ENCODE peak calls at places on chromosomes 13 and 19, in ten cellular contexts. I, W, V, L, P, A, R, T, K and G are unnamed samples.

GRCh38 chr13:66513728-66514127 is 716.4 kb downstream of the PCDH9 start:
- DNase-seq in I (peak; percentile 12), W (no peak), V (no peak), L (no peak), P (no peak), A (peak; percentile 24), R (no peak), T (no peak), K (no peak), G (no peak)

GRCh38 chr13:28412981-28413380 is 81.9 kb downstream of the FLT1 start:
- DNase-seq in I (no peak), W (no peak), V (no peak), L (no peak), P (no peak), A (no peak), R (no peak), T (no peak), K (no peak), G (no peak)

GRCh38 chr13:66943530-66943929 is 286.6 kb downstream of the PCDH9 start:
- DNase-seq in I (no peak), W (no peak), V (no peak), L (no peak), P (no peak), A (no peak), R (no peak), T (no peak), K (no peak), G (no peak)

GRCh38 chr19:5035817-5036732 is 67.2 kb downstream of the KDM4B start:
- DNase-seq in I (no peak), W (no peak), V (no peak), L (no peak), P (no peak), A (no peak), R (no peak), T (no peak), K (no peak), G (no peak)

GRCh38 chr13:99432637-99433542 is 68.4 kb upstream of the TM9SF2 start:
- DNase-seq in I (peak; percentile 83), W (peak; percentile 69), V (peak; percentile 82), L (peak; percentile 94), P (peak; percentile 49), A (peak; percentile 84), R (peak; percentile 47), T (peak; percentile 82), K (peak; percentile 77), G (no peak)

GRCh38 chr13:112711528-112712265 is 21.9 kb downstream of the ATP11A start:
- DNase-seq in I (peak; percentile 96), W (peak; percentile 76), V (peak; percentile 97), L (peak; percentile 94), P (peak; percentile 95), A (peak; percentile 88), R (peak; percentile 52), T (no peak), K (peak; percentile 25), G (no peak)

GRCh38 chr13:101019126-101019525 is 344.5 kb upstream of the TMTC4 start:
- DNase-seq in I (peak; percentile 15), W (no peak), V (peak; percentile 32), L (no peak), P (no peak), A (no peak), R (no peak), T (no peak), K (no peak), G (no peak)

GRCh38 chr19:50555033-50555432 is 13.2 kb downstream of the LRRC4B start:
- DNase-seq in I (no peak), W (no peak), V (no peak), L (no peak), P (no peak), A (no peak), R (no peak), T (no peak), K (no peak), G (no peak)

GRCh38 chr19:34996978-34997640 is 3.0 kb upstream of the GRAMD1A start:
- DNase-seq in I (no peak), W (no peak), V (no peak), L (peak; percentile 24), P (no peak), A (no peak), R (no peak), T (no peak), K (peak; percentile 23), G (no peak)

GRCh38 chr13:24680258-24680920 is at the start of gene ATP12A:
- DNase-seq in I (no peak), W (peak; percentile 46), V (peak; percentile 45), L (no peak), P (peak; percentile 40), A (no peak), R (no peak), T (peak; percentile 31), K (no peak), G (peak; percentile 68)

GRCh38 chr13:40813662-40814454 is 24.4 kb downstream of the SLC25A15 start:
- DNase-seq in I (peak; percentile 38), W (no peak), V (peak; percentile 40), L (no peak), P (peak; percentile 35), A (peak; percentile 16), R (no peak), T (no peak), K (peak; percentile 63), G (no peak)

GRCh38 chr13:73898276-73898675 is 235.9 kb downstream of the KLF12 start:
- DNase-seq in I (peak; percentile 71), W (no peak), V (no peak), L (no peak), P (no peak), A (no peak), R (no peak), T (no peak), K (no peak), G (no peak)

GRCh38 chr19:45478454-45479238 is 10.8 kb downstream of the FOSB start:
- DNase-seq in I (peak; percentile 92), W (no peak), V (peak; percentile 98), L (peak; percentile 94), P (peak; percentile 90), A (peak; percentile 92), R (peak; percentile 90), T (peak; percentile 82), K (peak; percentile 89), G (peak; percentile 93)

GRCh38 chr19:3570619-3571018 is 2.1 kb upstream of the HMG20B start:
- DNase-seq in I (no peak), W (no peak), V (no peak), L (no peak), P (no peak), A (no peak), R (no peak), T (no peak), K (no peak), G (no peak)

GRCh38 chr19:1655131-1655981 is 2.9 kb upstream of the TCF3 start:
- DNase-seq in I (peak; percentile 12), W (no peak), V (no peak), L (no peak), P (peak; percentile 5), A (no peak), R (no peak), T (no peak), K (peak; percentile 91), G (no peak)

GRCh38 chr13:114230117-114230516 is 4.6 kb upstream of the CDC16 start:
- DNase-seq in I (no peak), W (no peak), V (no peak), L (no peak), P (peak; percentile 63), A (no peak), R (no peak), T (no peak), K (peak; percentile 85), G (no peak)

GRCh38 chr13:106155411-106155810 is 380.1 kb downstream of the EFNB2 start:
- DNase-seq in I (peak; percentile 76), W (no peak), V (peak; percentile 21), L (no peak), P (no peak), A (no peak), R (no peak), T (no peak), K (no peak), G (no peak)

GRCh38 chr13:114101831-114102520 is 30.4 kb downstream of the RASA3 start:
- DNase-seq in I (no peak), W (no peak), V (no peak), L (peak; percentile 62), P (no peak), A (no peak), R (no peak), T (no peak), K (no peak), G (no peak)

GRCh38 chr13:51637852-51638496 is 53.7 kb downstream of the WDFY2 start:
- DNase-seq in I (no peak), W (no peak), V (peak; percentile 67), L (no peak), P (no peak), A (no peak), R (no peak), T (no peak), K (no peak), G (no peak)

GRCh38 chr13:106534844-106535551 is 464 bp downstream of the EFNB2 start:
- DNase-seq in I (peak; percentile 34), W (peak; percentile 55), V (peak; percentile 27), L (peak; percentile 86), P (peak; percentile 49), A (no peak), R (no peak), T (no peak), K (no peak), G (peak; percentile 25)

GRCh38 chr13:110971486-110971885 is 56.6 kb upstream of the ANKRD10 start:
- DNase-seq in I (peak; percentile 32), W (no peak), V (peak; percentile 16), L (no peak), P (no peak), A (no peak), R (no peak), T (no peak), K (no peak), G (no peak)

GRCh38 chr19:23949611-23950010 is 34.9 kb downstream of the ZNF726 start:
- DNase-seq in I (no peak), W (no peak), V (no peak), L (no peak), P (no peak), A (no peak), R (no peak), T (no peak), K (no peak), G (no peak)

GRCh38 chr13:103431880-103432279 is 365.7 kb upstream of the SLC10A2 start:
- DNase-seq in I (no peak), W (no peak), V (peak; percentile 2), L (no peak), P (no peak), A (no peak), R (no peak), T (no peak), K (no peak), G (no peak)

GRCh38 chr19:46198756-46199155 is 30.8 kb upstream of the IGFL1 start:
- DNase-seq in I (no peak), W (no peak), V (no peak), L (no peak), P (no peak), A (no peak), R (no peak), T (no peak), K (no peak), G (no peak)

GRCh38 chr13:101467415-101467814 is 14.9 kb downstream of the ITGBL1 start:
- DNase-seq in I (no peak), W (no peak), V (no peak), L (no peak), P (no peak), A (no peak), R (no peak), T (no peak), K (no peak), G (no peak)

GRCh38 chr13:32391101-32391620 is 36.8 kb downstream of the N4BP2L1 start:
- DNase-seq in I (no peak), W (no peak), V (peak; percentile 97), L (no peak), P (no peak), A (no peak), R (no peak), T (no peak), K (peak; percentile 39), G (no peak)

GRCh38 chr13:21668665-21669599 is 1.9 kb upstream of the FGF9 start:
- DNase-seq in I (peak; percentile 11), W (no peak), V (peak; percentile 4), L (peak; percentile 89), P (peak; percentile 60), A (peak; percentile 7), R (no peak), T (peak; percentile 17), K (no peak), G (no peak)

GRCh38 chr13:79398915-79399314 is 7.1 kb downstream of the RBM26 start:
- DNase-seq in I (peak; percentile 24), W (no peak), V (no peak), L (no peak), P (no peak), A (peak; percentile 67), R (no peak), T (no peak), K (no peak), G (no peak)